ENCODE peak calls at places on chromosomes 3 and 15, in nine cellular contexts. C is K562, F is H1, G is transverse colon, H is prostate gland, L is progenitor cell of endocrine pancreas, K is Panc1, J is bronchial epithelial cell, X is Peyer's patch. D is an unnamed sample.
A peak's percentile ranks its signal among the peaks of the same experiment; 100 is the strongest.

GRCh38 chr3:72818915-72819314 is 29.3 kb downstream of the SHQ1 start:
- DNase-seq in K (no peak), C (no peak), H (no peak), G (no peak), J (peak; percentile 43), L (no peak), F (no peak), X (no peak), D (no peak)

GRCh38 chr3:155308831-155309230 is 15.3 kb upstream of the STRIT1 start:
- DNase-seq in H (no peak), X (no peak), J (peak; percentile 70), L (no peak), G (no peak), C (no peak), F (no peak), K (no peak), D (no peak)

GRCh38 chr3:59451041-59451763 is 401.4 kb upstream of the CFAP20DC start:
- DNase-seq in J (peak; percentile 89), H (no peak), G (peak; percentile 38), X (no peak), C (no peak), K (no peak), L (no peak), F (no peak), D (no peak)

GRCh38 chr3:133699903-133700302 is 38.2 kb upstream of the TOPBP1 start:
- DNase-seq in G (no peak), L (no peak), K (no peak), F (no peak), J (no peak), H (no peak), X (no peak), C (no peak), D (no peak)

GRCh38 chr15:55741592-55742497 is 1.1 kb downstream of the PRTG start:
- DNase-seq in K (no peak), C (peak; percentile 5), L (peak; percentile 33), F (no peak), J (no peak), H (no peak), G (no peak), X (no peak), D (no peak)

GRCh38 chr3:157388976-157389375 is 47.7 kb upstream of the PTX3 start:
- DNase-seq in G (no peak), F (no peak), K (no peak), C (no peak), L (no peak), J (peak; percentile 22), X (no peak), H (no peak), D (no peak)

GRCh38 chr3:171183042-171183441 is 156.5 kb upstream of the SLC2A2 start:
- DNase-seq in J (no peak), G (no peak), X (no peak), C (peak; percentile 92), L (no peak), F (no peak), H (no peak), K (no peak), D (no peak)

GRCh38 chr15:80996247-80996646 is 4.5 kb upstream of the TLNRD1 start:
- DNase-seq in K (no peak), L (no peak), C (peak; percentile 67), G (no peak), J (peak; percentile 18), F (no peak), H (no peak), X (no peak), D (no peak)

GRCh38 chr3:115830764-115831395 is 207.6 kb downstream of the GAP43 start:
- DNase-seq in C (no peak), X (no peak), F (no peak), L (no peak), H (peak; percentile 16), K (no peak), J (peak; percentile 86), G (no peak), D (no peak)

GRCh38 chr3:49786357-49787181 is at the start of gene IP6K1:
- DNase-seq in F (peak; percentile 99), G (peak; percentile 100), K (peak; percentile 94), C (peak; percentile 99), L (peak; percentile 100), X (peak; percentile 100), J (peak; percentile 99), H (peak; percentile 100), D (peak; percentile 99)
- TF ChIP-seq CTCF in F (no peak), G (no peak), K (no peak), C (no peak), L (no peak), X (no peak), J (no peak), H (peak; percentile 46), D (no peak)

DNA sequence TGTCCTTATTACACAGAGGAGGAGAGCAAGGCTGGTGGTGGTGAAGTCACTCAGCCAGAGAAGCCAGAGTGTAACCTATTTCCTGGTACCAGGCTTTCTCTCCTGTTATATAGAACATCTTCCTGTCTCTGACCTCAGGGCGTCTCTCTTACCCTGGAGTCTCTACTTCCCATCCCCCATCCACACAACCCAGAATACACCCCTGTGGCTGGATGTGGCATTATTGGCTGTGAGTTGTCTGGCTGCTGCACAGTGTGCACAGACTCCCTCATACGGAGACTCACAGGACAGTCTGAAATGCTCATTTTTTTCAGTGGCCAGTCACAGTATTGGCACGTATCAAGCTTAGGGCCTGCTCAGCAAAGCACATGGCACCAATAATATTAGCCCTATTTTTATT is 8.6 kb downstream of the PODXL2 start:
- DNase-seq in X (no peak), C (peak; percentile 20), K (no peak), F (no peak), J (no peak), H (no peak), G (no peak), L (no peak), D (no peak)
- TF ChIP-seq CTCF in X (no peak), C (no peak), K (no peak), F (no peak), J (no peak), H (no peak), G (no peak), L (no peak), D (no peak)

GRCh38 chr15:22955544-22956085 is 24.6 kb downstream of the CYFIP1 start:
- DNase-seq in G (no peak), C (no peak), K (no peak), J (no peak), F (no peak), H (no peak), X (no peak), L (no peak), D (no peak)

GRCh38 chr15:22956257-22956979 is 23.8 kb downstream of the CYFIP1 start:
- DNase-seq in G (no peak), K (no peak), L (no peak), H (no peak), C (no peak), J (no peak), F (no peak), X (no peak), D (no peak)

GRCh38 chr15:22954326-22954725 is 25.8 kb downstream of the CYFIP1 start:
- DNase-seq in H (no peak), L (no peak), J (no peak), X (no peak), K (no peak), C (no peak), F (no peak), G (no peak), D (no peak)

GRCh38 chr15:22956980-22957264 is 23.2 kb downstream of the CYFIP1 start:
- DNase-seq in L (no peak), C (no peak), H (no peak), G (no peak), J (no peak), F (no peak), X (no peak), K (no peak), D (no peak)

GRCh38 chr15:22954798-22955543 is 25.2 kb downstream of the CYFIP1 start:
- DNase-seq in C (no peak), H (no peak), J (no peak), K (no peak), X (no peak), F (no peak), L (no peak), G (no peak), D (no peak)
- TF ChIP-seq CTCF in C (no peak), H (no peak), J (no peak), K (no peak), X (no peak), F (no peak), L (no peak), G (no peak), D (no peak)

GRCh38 chr15:66788024-66788423 is 86.0 kb downstream of the SMAD6 start:
- DNase-seq in X (no peak), C (no peak), H (no peak), F (no peak), G (no peak), K (no peak), L (no peak), J (no peak), D (no peak)

GRCh38 chr15:66787472-66787871 is 85.4 kb downstream of the SMAD6 start:
- DNase-seq in G (no peak), X (peak; percentile 16), C (no peak), F (no peak), L (no peak), K (no peak), J (no peak), H (no peak), D (no peak)

GRCh38 chr15:66786222-66786621 is 84.2 kb downstream of the SMAD6 start:
- DNase-seq in K (no peak), C (no peak), G (no peak), X (no peak), J (no peak), F (no peak), L (no peak), H (no peak), D (no peak)

GRCh38 chr15:66786708-66787471 is 84.9 kb downstream of the SMAD6 start:
- DNase-seq in F (no peak), C (no peak), L (no peak), X (peak; percentile 34), H (no peak), K (no peak), G (no peak), J (no peak), D (no peak)

DNA sequence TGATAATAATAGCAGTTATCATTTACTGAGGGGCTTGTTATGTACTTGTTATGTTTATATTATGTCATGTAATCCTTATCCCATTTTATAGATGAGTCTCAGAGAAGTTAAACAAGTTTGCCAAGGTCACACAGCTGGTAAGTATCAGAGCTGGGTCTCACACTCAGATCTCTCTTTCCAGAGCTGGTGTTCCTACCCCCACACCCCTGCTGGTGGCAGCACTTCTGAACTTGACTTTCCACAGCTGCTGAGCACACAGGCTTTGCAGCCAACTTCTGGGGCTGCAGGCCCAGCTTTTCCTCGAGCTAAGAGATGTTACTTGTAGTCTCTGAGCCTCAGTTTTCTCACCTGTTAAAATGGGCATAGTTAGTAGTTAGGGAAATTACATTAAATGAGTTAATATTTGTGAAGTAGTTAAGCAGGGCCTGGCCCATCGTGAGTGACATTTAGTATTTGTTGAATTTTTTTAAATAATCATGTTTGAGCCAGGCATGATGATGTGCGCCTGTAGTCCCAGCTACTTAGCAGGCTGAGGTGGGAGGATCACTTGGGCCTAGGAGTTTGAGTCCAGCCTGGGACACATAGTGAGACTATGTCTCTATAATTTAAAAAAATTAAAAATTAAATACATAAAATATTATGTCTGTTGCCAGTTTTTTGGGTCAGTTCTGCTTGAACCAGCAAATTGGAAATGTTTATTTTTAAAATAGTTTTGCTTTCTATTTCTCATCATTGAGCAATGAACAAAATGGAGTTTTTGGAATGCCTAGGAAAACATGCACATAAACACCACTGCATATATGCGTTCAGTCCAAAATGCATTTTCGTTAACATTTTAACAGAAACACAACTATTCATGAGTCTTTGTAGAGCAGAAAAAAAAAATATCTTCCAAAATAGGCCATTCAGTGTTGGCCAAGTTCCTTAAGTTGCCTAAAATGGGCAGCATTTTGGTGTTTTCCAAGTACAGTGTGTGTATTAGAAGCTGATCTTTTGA is 87.3 kb downstream of the SMAD6 start:
- DNase-seq in X (peak; percentile 49), J (peak; percentile 33), G (peak; percentile 38), C (peak; percentile 72), H (no peak), K (no peak), L (no peak), F (no peak), D (no peak)
- TF ChIP-seq CTCF in X (no peak), J (peak; percentile 67), G (peak; percentile 15), C (peak; percentile 75), H (peak; percentile 41), K (no peak), L (peak; percentile 45), F (peak; percentile 72), D (peak; percentile 32)

D was measured in D721Med.